ENCODE peak calls at places on chromosome 16, in seven cellular contexts. F is neural progenitor cell, D is OCI-LY7, E is fibroblast of lung, G is pancreas, Y is tibial nerve, R is stomach. W is an unnamed sample.

GRCh38 chr16:70746040-70746707 is 54.8 kb downstream of the VAC14 start:
- DNase-seq in G (peak; percentile 77), R (peak; percentile 69), F (no peak), E (peak; percentile 87), D (no peak), Y (no peak), W (no peak)

GRCh38 chr16:4859900-4860255 is 12.6 kb downstream of the UBN1 start:
- DNase-seq in R (no peak), F (no peak), Y (no peak), E (peak; percentile 64), G (no peak), D (no peak), W (no peak)

GRCh38 chr16:77951788-77952187 is 70.6 kb upstream of the CLEC3A start:
- DNase-seq in Y (no peak), G (no peak), R (no peak), E (no peak), D (peak; percentile 33), F (peak; percentile 50), W (no peak)

GRCh38 chr16:66899945-66900688 is 18.6 kb downstream of the CDH16 start:
- DNase-seq in Y (peak; percentile 65), G (peak; percentile 86), R (peak; percentile 87), D (no peak), F (peak; percentile 31), E (peak; percentile 63), W (no peak)

GRCh38 chr16:4307215-4308037 is 8.4 kb upstream of the GLIS2 start:
- DNase-seq in G (peak; percentile 94), D (peak; percentile 98), E (peak; percentile 93), Y (peak; percentile 84), F (peak; percentile 97), R (peak; percentile 96), W (peak; percentile 98)

GRCh38 chr16:13630292-13630850 is 289.6 kb upstream of the ERCC4 start:
- DNase-seq in R (no peak), Y (no peak), E (no peak), D (no peak), G (no peak), F (no peak), W (no peak)

GRCh38 chr16:2339521-2340484 is 725 bp downstream of the ABCA3 start:
- DNase-seq in D (no peak), E (peak; percentile 16), F (peak; percentile 75), G (peak; percentile 74), Y (no peak), R (peak; percentile 58), W (peak; percentile 73)

GRCh38 chr16:85037721-85038120 is 10.1 kb downstream of the KIAA0513 start:
- DNase-seq in R (no peak), G (no peak), Y (no peak), E (no peak), D (no peak), F (no peak), W (no peak)

GRCh38 chr16:12539185-12539929 is 264.3 kb downstream of the CPPED1 start:
- DNase-seq in Y (no peak), R (no peak), G (no peak), D (no peak), F (no peak), E (peak; percentile 77), W (peak; percentile 68)

GRCh38 chr16:68444058-68444657 is 4.2 kb downstream of the SMPD3 start:
- DNase-seq in E (peak; percentile 29), R (peak; percentile 52), D (no peak), G (peak; percentile 47), Y (no peak), F (peak; percentile 84), W (no peak)

GRCh38 chr16:12903325-12904040 is 2.1 kb downstream of the SHISA9 start:
- DNase-seq in F (peak; percentile 79), G (no peak), E (no peak), D (no peak), Y (no peak), R (no peak), W (no peak)

GRCh38 chr16:54846761-54847160 is 83.9 kb upstream of the IRX5 start:
- DNase-seq in E (peak; percentile 33), F (no peak), R (no peak), D (no peak), G (peak; percentile 22), Y (no peak), W (no peak)

GRCh38 chr16:726438-727290 is at the start of the genes CCDC78 and HAGHL:
- DNase-seq in F (peak; percentile 86), R (peak; percentile 65), E (peak; percentile 24), G (peak; percentile 50), D (peak; percentile 78), Y (no peak), W (peak; percentile 78)

GRCh38 chr16:47866431-47866830 is 289.4 kb downstream of the ABCC12 start:
- DNase-seq in G (no peak), E (peak; percentile 37), Y (no peak), F (no peak), D (no peak), R (no peak), W (no peak)

GRCh38 chr16:17350212-17350611 is 120.5 kb downstream of the XYLT1 start:
- DNase-seq in Y (no peak), R (no peak), D (no peak), G (no peak), E (peak; percentile 69), F (no peak), W (no peak)

GRCh38 chr16:80198995-80199299 is 341.8 kb upstream of the DYNLRB2 start:
- DNase-seq in D (no peak), E (no peak), Y (no peak), F (no peak), R (no peak), G (no peak), W (no peak)

GRCh38 chr16:9318764-9319163 is 227.3 kb downstream of the HAPSTR1 start:
- DNase-seq in G (no peak), Y (no peak), R (no peak), D (peak; percentile 2), F (no peak), E (no peak), W (no peak)

GRCh38 chr16:67475051-67475450 is 5.9 kb downstream of the ATP6V0D1 start:
- DNase-seq in E (no peak), D (no peak), G (no peak), Y (no peak), R (no peak), F (no peak), W (no peak)

GRCh38 chr16:86549893-86550190 is 5.2 kb downstream of the MTHFSD start:
- DNase-seq in R (no peak), F (no peak), Y (no peak), G (no peak), E (no peak), D (no peak), W (no peak)

GRCh38 chr16:88926374-88926990 is 50.5 kb downstream of the CBFA2T3 start:
- DNase-seq in R (no peak), D (no peak), Y (no peak), G (no peak), F (peak; percentile 58), E (no peak), W (no peak)

GRCh38 chr16:88925540-88925887 is 51.5 kb downstream of the CBFA2T3 start:
- DNase-seq in D (no peak), G (no peak), E (no peak), Y (no peak), F (no peak), R (no peak), W (no peak)

GRCh38 chr16:88923450-88923849 is 53.6 kb downstream of the CBFA2T3 start:
- DNase-seq in F (no peak), Y (no peak), R (no peak), D (no peak), E (no peak), G (no peak), W (no peak)

GRCh38 chr16:88923926-88924833 is 52.8 kb downstream of the CBFA2T3 start:
- DNase-seq in D (no peak), F (peak; percentile 58), R (no peak), Y (no peak), E (no peak), G (peak; percentile 90), W (no peak)

GRCh38 chr16:88924834-88925539 is 52.0 kb downstream of the CBFA2T3 start:
- DNase-seq in R (no peak), D (peak; percentile 92), G (peak; percentile 81), F (peak; percentile 61), E (peak; percentile 78), Y (no peak), W (no peak)
- TF ChIP-seq CTCF in R (no peak), D (peak; percentile 77), G (no peak), F (peak; percentile 35), E (peak; percentile 47), Y (no peak), W (peak; percentile 52)

DNA sequence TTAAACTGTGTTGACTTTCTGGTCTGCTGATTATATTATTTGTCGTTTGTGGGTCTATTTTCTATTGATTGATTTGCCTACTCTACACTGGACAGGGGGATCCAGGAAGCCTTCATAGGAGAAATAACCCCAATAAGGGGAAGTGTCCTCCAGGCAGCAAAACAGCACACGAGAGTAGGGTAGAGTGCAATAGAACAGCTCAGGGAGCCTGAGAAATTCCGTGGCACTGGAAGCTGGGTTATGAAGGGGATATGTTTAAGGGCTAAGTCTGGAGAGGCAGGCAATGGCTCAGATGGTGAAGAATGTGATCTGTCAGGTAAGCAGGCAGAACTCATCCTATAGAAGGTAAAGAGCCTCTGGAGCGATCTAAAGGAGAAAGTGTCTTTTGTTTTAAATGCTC is 20.9 kb downstream of the GP2 start:
- DNase-seq in Y (no peak), E (no peak), F (no peak), R (no peak), G (peak; percentile 85), D (no peak), W (no peak)
- H3K4me3 ChIP-seq in Y (no peak overlapping the region), E (no peak overlapping the region), F (no peak overlapping the region), R (no peak overlapping the region), G (no peak overlapping the region), D (no peak overlapping the region), W (no peak overlapping the region)

DNA sequence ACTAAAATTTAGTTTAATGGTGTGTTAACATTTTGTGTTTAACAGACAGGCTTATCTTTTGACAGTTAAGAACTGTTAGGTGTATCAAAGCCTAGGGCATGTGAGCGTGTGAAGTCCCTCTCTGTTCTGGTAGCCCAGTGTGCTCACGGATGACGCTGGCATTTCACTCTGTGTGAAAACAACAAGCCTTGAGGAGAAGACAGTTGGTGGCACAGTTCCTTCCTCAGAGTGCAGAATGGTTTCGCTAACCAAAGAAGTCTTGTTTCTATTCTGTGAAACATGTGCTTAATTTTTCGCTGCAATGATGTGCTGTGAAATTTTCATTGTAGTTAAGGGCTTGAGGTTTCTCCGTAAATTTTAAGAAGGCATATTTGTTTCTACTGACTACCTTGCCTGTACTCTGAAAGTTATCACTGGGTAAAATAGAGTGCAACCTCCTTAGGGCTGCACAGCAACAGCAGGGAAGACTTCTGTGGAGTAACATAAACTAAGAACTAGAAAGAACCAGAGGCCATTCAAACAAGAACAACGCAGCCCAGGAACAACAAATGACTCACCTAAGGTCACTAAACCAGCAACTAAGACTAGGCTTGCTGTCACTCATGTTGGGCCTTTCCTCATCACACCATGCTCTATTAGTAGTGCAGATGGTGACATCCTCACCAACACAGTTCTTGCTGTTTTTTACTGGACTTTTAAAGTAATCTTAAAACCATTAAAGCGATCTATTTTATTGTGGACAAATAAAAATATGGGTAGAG is 33.4 kb downstream of the BRD7 start:
- DNase-seq in Y (no peak), F (no peak), G (no peak), E (no peak), D (no peak), R (no peak), W (peak; percentile 33)
- H3K36me3 ChIP-seq in Y (peaks cover 39% of the 10 kb centered on the region), F (peaks cover 24% of the 10 kb centered on the region), G (no peaks in the 10 kb centered on the region), E (peaks cover 8% of the 10 kb centered on the region), D (peaks cover 90% of the 10 kb centered on the region), R (no peaks in the 10 kb centered on the region), W (peaks cover 4% of the 10 kb centered on the region)

DNA sequence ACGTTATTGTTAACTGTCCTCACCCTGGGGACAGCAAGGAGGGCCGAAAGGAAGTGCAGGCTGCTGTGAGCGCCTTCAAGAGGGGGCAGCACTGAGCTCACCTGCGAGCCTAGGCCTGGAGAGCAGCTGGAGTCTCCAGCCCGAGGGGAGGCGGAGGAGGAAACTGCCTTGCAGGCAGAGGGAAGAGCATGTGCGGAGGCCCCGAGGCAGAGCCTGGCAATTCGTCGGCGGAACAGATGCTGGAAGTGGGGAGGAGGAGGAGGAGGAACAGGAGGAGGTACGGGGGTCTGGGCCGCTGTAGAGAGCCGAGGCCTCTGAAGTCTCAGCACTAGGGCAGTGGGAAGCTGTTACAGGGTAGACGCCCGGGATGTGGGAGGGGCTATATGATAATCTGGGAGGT is 49.6 kb upstream of the PLCG2 start:
- DNase-seq in Y (no peak), G (no peak), F (peak; percentile 60), D (peak; percentile 66), R (no peak), E (no peak), W (no peak)
- TF ChIP-seq CTCF in Y (no peak), G (no peak), F (peak; percentile 34), D (peak; percentile 80), R (no peak), E (no peak), W (no peak)